ENCODE peak calls at places on chromosomes 4 and X, in four cellular contexts. L is HepG2, Z is K562, Y is GM12878. M is an unnamed sample.

GRCh38 chrX:149267878-149268813 is 237.0 kb downstream of the IDS start:
- DNase-seq in Y (peak), L (no peak), Z (no peak), M (no peak)

GRCh38 chr4:71472946-71473345 is 134.1 kb downstream of the SLC4A4 start:
- DNase-seq in Z (no peak), L (no peak), Y (no peak), M (peak)

GRCh38 chr4:172061204-172061603 is 248.0 kb downstream of the GALNTL6 start:
- DNase-seq in Z (no peak), Y (no peak), L (no peak), M (no peak)

GRCh38 chr4:168183717-168184571 is 91.6 kb downstream of the ANXA10 start:
- DNase-seq in L (peak), Y (peak), Z (peak), M (peak)

GRCh38 chrX:51336584-51336983 is 4.0 kb downstream of the NUDT10 start:
- DNase-seq in Y (no peak), L (peak), Z (peak), M (peak)

GRCh38 chrX:136130931-136131843 is 16.1 kb upstream of the FHL1 start:
- DNase-seq in Z (peak), Y (no peak), L (peak), M (peak)

GRCh38 chr4:92251711-92252110 is 52.1 kb upstream of the GRID2 start:
- DNase-seq in L (no peak), Y (no peak), Z (no peak), M (no peak)

GRCh38 chrX:149456476-149457245 is 48.4 kb downstream of the IDS start:
- DNase-seq in Z (no peak), L (no peak), Y (no peak), M (no peak)

GRCh38 chr4:4852591-4853362 is 6.7 kb upstream of the MSX1 start:
- DNase-seq in Y (no peak), Z (peak), L (no peak), M (no peak)

GRCh38 chr4:5572114-5572513 is 136.2 kb downstream of the EVC2 start:
- DNase-seq in Y (no peak), Z (no peak), L (no peak), M (no peak)

GRCh38 chr4:22348410-22348809 is 167.5 kb downstream of the ADGRA3 start:
- DNase-seq in Z (no peak), Y (no peak), L (no peak), M (no peak)

GRCh38 chr4:29553842-29554241 is 1166.3 kb upstream of the PCDH7 start:
- DNase-seq in Z (no peak), Y (no peak), L (no peak), M (no peak)

GRCh38 chr4:16082424-16083216 is 1.2 kb downstream of the PROM1 start:
- DNase-seq in L (peak), Z (no peak), Y (no peak), M (no peak)

GRCh38 chrX:42117318-42117717 is 194.0 kb upstream of the CASK start:
- DNase-seq in L (no peak), Y (no peak), Z (no peak), M (no peak)

GRCh38 chrX:42123369-42123768 is 200.0 kb upstream of the CASK start:
- DNase-seq in Z (no peak), L (no peak), Y (no peak), M (no peak)

DNA sequence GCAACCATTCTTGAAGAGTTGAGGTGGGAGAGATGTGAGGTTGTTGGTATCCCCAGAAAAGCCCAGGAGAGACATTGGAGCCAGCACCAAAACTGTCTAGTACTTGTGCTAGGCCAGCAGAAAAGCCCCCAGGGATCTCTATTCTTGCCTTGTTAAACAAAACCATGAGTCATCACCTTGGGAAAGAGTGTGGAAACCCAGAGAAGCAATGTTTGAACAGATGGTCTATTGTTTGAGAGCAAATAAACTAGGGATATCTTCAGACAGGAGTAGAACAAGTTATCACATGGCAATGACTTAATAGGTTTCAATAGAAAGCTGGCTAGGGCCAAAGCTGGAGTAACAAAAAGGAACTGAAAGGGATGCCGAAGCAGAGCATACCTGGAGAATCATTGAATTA is 195.7 kb upstream of the CASK start:
- DNase-seq in L (peak), Z (no peak), Y (no peak), M (peak)
- TF ChIP-seq MYC in L (no peak), Z (no peak), Y (no peak), M (no peak)

GRCh38 chr4:113881256-113881655 is 98.2 kb downstream of the ARSJ start:
- DNase-seq in L (no peak), Y (no peak), Z (no peak), M (no peak)

GRCh38 chr4:113880240-113881028 is 99.0 kb downstream of the ARSJ start:
- DNase-seq in L (no peak), Z (no peak), Y (no peak), M (no peak)

GRCh38 chr4:113885291-113885690 is 94.2 kb downstream of the ARSJ start:
- DNase-seq in L (no peak), Y (no peak), Z (no peak), M (no peak)

GRCh38 chr4:113884655-113885054 is 94.8 kb downstream of the ARSJ start:
- DNase-seq in Y (no peak), L (no peak), Z (no peak), M (no peak)

GRCh38 chr4:113882668-113883067 is 96.8 kb downstream of the ARSJ start:
- DNase-seq in Z (no peak), Y (no peak), L (no peak), M (no peak)
- TF ChIP-seq CHD4 in Z (no peak), Y (no peak), L (no peak), M (no peak)

DNA sequence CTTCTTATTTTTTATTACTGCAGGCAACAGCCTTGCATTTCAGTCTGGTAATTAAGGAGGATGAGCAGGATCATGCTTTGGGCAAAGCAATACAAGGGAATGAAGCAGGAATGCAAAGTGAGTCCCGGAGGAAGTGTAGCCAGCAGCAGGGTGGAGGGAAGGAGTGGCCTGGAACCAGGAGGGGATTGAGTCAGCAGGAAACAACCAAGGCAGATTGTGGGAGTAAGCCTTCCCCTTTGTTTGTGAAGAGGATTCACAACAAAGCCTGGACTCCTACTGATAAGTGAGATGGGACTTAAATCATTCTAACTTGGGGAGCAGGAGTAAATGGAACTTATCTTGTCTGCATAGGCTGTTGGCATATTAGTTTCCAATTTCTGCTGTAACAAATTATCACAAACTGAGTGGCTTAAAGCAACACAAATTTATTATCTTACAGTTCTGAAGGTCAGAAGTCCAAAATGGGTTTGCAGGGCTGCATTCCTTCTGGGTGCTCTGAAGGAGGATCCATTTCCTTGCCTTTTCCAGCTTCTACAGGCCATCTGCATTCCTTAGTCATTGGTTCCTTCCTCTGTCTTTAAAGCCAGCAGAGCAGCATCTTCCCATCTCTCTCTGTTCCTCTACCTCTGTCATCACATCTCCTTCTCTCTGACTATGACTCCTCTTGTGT is 93.2 kb upstream of the AP1S2 start:
- DNase-seq in Y (no peak), Z (peak), L (no peak), M (no peak)
- TF ChIP-seq MYC in Y (no peak), Z (no peak), L (no peak), M (no peak)

GRCh38 chr4:101355246-101355645 is 7.9 kb upstream of the PPP3CA start:
- DNase-seq in Z (no peak), Y (no peak), L (no peak), M (no peak)
- TF ChIP-seq CHD4 in Z (no peak), Y (no peak), L (no peak), M (no peak)

DNA sequence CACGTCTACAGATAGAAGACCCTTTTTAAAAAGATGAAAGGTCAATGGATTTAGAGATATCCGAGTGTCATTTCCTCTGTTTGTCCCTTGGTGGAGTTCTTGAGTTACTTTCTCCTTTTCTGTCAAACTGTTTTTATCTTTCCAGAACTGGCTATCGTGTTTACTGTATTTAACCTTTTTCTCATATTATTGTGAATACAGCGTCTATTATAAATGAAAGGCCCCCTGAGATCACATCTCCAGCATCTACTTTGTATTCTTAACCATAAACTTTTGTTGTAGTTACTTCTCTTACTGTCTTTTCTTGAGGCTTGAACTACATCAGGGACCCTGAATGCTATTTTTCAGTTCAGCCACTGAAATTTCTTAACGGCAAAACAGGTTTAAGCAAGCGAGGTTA is 4.0 kb upstream of the PCDH7 start:
- DNase-seq in Y (no peak), Z (no peak), L (peak), M (peak)
- TF ChIP-seq MYC in Y (no peak), Z (no peak), L (no peak), M (no peak)

GRCh38 chrX:7706032-7706431 is 136.9 kb upstream of the VCX start:
- DNase-seq in L (no peak), Z (no peak), Y (no peak), M (no peak)
- TF ChIP-seq CHD4 in L (no peak), Z (no peak), Y (no peak), M (no peak)

DNA sequence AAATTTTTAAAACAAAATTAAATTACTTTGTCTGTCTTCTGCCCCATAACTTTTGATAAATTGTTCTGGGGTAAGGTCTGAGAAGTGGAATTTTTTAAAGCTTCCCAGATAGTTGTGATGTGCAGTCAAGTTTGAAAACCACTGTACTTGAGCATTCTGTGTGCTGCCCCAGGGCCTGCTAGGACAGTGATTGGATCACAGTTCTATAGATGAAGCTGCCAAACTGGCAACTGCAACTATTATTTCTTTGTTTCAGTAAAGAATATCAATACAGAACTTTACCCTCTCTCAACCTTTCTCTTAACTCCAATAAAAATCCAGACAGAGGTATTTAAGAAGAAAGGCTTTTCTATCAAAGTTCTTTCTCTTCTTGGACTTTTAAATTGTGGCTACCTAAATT is at the start of gene OPRPN:
- DNase-seq in Z (no peak), Y (no peak), L (no peak), M (no peak)
- TF ChIP-seq MYC in Z (no peak), Y (no peak), L (no peak), M (no peak)

GRCh38 chrX:118751950-118752783 is 24.8 kb downstream of the IL13RA1 start:
- DNase-seq in L (no peak), Y (peak), Z (no peak), M (no peak)
- TF ChIP-seq CHD4 in L (no peak), Y (no peak), Z (no peak), M (no peak)

DNA sequence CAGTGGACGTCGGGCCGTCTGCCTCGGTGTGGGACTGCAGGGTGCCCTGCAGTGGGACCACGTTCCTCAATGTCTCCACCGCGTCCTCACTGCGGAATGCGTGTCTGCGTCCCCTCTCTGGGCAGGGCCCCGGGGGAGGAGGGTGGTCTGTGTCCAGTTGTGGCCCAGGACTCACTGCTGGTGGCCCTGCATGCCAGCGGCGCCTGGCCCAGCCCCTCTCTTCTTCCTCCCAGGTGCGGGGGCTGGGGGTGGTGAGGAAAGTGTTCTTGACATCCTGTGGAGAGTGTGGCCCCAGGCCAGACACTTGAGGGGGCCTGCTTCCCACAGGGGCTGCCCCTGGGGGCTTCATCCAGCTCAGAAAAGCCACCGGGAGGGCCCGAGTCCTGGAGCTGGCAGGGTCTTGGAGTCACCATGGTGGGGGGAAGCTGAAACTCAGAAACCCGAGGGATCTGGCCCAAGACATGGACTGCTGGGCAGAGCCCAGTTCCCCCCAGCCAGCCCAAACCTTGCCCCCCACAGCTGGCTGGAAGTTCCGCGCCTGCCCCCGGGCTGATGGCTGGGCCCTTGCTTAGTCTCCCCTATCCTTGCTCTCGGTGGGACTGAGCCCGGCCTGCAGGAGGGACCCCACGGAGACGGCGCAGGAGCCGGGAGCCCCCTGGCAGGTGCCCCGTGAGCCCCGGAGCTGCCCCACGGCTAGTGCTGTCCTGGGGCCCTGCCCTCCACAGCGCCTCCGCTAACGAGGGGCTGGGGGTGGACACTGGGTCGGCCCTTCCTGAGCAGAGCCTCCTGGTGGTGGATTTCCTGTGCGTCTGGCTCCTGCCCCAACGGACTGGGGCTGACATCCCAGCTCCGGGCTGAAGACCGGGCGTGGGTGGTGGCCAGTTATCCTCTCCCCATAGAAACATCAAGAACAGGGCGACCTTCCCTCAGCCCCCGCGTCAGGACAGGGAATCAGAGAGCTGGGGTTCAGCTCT is 2.9 kb downstream of the DOK7 start:
- DNase-seq in L (peak), Z (peak), Y (no peak), M (no peak)
- TF ChIP-seq MYC in L (no peak), Z (no peak), Y (no peak), M (no peak)

DNA sequence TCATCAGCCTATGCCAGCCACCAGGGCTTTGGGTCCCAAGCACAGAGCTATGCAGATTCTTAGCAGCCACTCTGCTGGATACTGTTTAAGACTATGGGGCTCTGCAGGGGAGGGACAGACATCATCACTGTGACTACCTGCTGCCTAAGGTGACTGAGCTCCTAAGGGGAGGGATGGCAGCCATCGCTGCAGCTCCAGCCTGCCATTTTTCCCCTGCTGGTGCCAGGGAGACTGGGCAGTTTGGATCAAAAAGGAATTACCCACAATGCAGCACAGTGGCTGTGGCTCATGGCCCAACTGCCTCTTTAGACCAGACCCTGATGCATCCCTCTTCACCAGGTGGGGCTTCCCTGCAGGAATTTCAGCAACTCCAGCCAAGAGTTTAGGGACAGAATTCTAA is 28.6 kb upstream of the INPP4B start:
- DNase-seq in Z (no peak), Y (no peak), L (no peak), M (no peak)
- TF ChIP-seq CHD4 in Z (no peak), Y (no peak), L (no peak), M (no peak)